ENCODE peak calls at places on chromosomes 1 and 21, in ten cellular contexts. N, Q, S, W, P, C, J, X, I and V are unnamed samples. For H3K4me1, the result is how much of the 10 kb centered on the place peaks cover.

GRCh38 chr1:107530543-107530942 is 389.7 kb downstream of the NTNG1 start:
- DNase-seq in J (peak), W (no peak), I (no peak), X (no peak), P (no peak), S (peak), N (no peak), C (no peak), Q (no peak), V (no peak)

GRCh38 chr1:218384576-218384975 is 39.4 kb downstream of the TGFB2 start:
- DNase-seq in W (no peak), I (peak), J (no peak), X (no peak), P (no peak), S (no peak), N (no peak), C (no peak), Q (peak), V (peak)

GRCh38 chr1:231091853-231092301 is 51.8 kb upstream of the FAM89A start:
- DNase-seq in Q (peak), S (peak), C (peak), P (no peak), I (peak), N (no peak), W (peak), X (no peak), J (no peak), V (peak)

GRCh38 chr1:47840338-47840737 is 156.8 kb downstream of the TRABD2B start:
- DNase-seq in S (no peak), P (no peak), Q (no peak), W (no peak), J (peak), X (no peak), C (no peak), I (no peak), N (no peak), V (peak)

GRCh38 chr1:65489481-65489880 is 69.0 kb downstream of the LEPR start:
- DNase-seq in N (no peak), J (no peak), X (no peak), C (no peak), I (no peak), Q (no peak), W (no peak), P (no peak), S (no peak), V (no peak)

GRCh38 chr1:78279051-78279450 is 211.7 kb upstream of the PTGFR start:
- DNase-seq in I (peak), Q (peak), N (no peak), J (no peak), W (no peak), S (peak), C (no peak), X (no peak), P (no peak), V (no peak)

GRCh38 chr1:228343211-228343661 is 63.4 kb downstream of the TRIM11 start:
- DNase-seq in S (no peak), P (no peak), Q (no peak), W (no peak), I (no peak), X (peak), J (peak), N (no peak), C (peak), V (no peak)

GRCh38 chr1:151166506-151166956 is 587 bp downstream of the SCNM1 start:
- DNase-seq in N (peak), J (peak), Q (peak), X (no peak), I (peak), W (no peak), C (no peak), S (peak), P (no peak), V (no peak)

GRCh38 chr1:234683856-234684632 is 74.1 kb upstream of the IRF2BP2 start:
- DNase-seq in S (peak), Q (peak), W (peak), P (peak), I (peak), N (peak), J (peak), C (no peak), X (no peak), V (peak)

GRCh38 chr1:229171934-229172333 is 99.0 kb upstream of the RAB4A start:
- DNase-seq in C (no peak), S (no peak), P (no peak), W (no peak), I (no peak), Q (no peak), J (no peak), N (no peak), X (no peak), V (no peak)

GRCh38 chr1:110125810-110126209 is 13.6 kb downstream of the UBL4B start:
- DNase-seq in X (no peak), N (no peak), C (no peak), S (no peak), J (no peak), I (no peak), Q (no peak), P (no peak), W (no peak), V (no peak)

GRCh38 chr1:192904438-192904895 is 95.6 kb downstream of the RGS2 start:
- DNase-seq in I (peak), S (peak), P (peak), Q (peak), J (no peak), X (no peak), W (no peak), N (no peak), C (no peak), V (no peak)

GRCh38 chr1:33634806-33635205 is 162.4 kb downstream of the ZSCAN20 start:
- DNase-seq in S (no peak), I (no peak), Q (peak), N (peak), X (no peak), J (no peak), P (no peak), W (peak), C (no peak), V (no peak)

GRCh38 chr1:165329104-165329503 is 27.4 kb downstream of the LMX1A start:
- DNase-seq in I (no peak), P (no peak), J (no peak), S (no peak), W (no peak), N (no peak), X (no peak), C (no peak), Q (no peak), V (no peak)

GRCh38 chr21:42980959-42981523 is 6.7 kb downstream of the PKNOX1 start:
- DNase-seq in C (no peak), P (no peak), X (no peak), J (no peak), I (no peak), N (no peak), Q (no peak), W (no peak), S (no peak), V (no peak)

GRCh38 chr21:42983869-42984268 is 9.5 kb downstream of the PKNOX1 start:
- DNase-seq in W (no peak), Q (no peak), I (no peak), N (no peak), X (no peak), P (no peak), C (no peak), S (no peak), J (no peak), V (no peak)

GRCh38 chr21:42980312-42980958 is 6.1 kb downstream of the PKNOX1 start:
- DNase-seq in X (no peak), W (no peak), P (no peak), J (no peak), N (no peak), S (no peak), Q (no peak), C (no peak), I (no peak), V (no peak)

GRCh38 chr21:42981862-42982261 is 7.5 kb downstream of the PKNOX1 start:
- DNase-seq in J (no peak), S (no peak), C (no peak), P (no peak), W (no peak), I (no peak), N (no peak), Q (no peak), X (no peak), V (no peak)

GRCh38 chr21:42983102-42983501 is 8.7 kb downstream of the PKNOX1 start:
- DNase-seq in X (no peak), I (no peak), S (no peak), J (no peak), N (no peak), Q (no peak), C (no peak), W (no peak), P (no peak), V (no peak)
- H3K27ac ChIP-seq in X (no peak), I (peak), S (no peak), J (no peak), N (no peak), Q (no peak), C (no peak), W (no peak), P (no peak), V (no peak)

DNA sequence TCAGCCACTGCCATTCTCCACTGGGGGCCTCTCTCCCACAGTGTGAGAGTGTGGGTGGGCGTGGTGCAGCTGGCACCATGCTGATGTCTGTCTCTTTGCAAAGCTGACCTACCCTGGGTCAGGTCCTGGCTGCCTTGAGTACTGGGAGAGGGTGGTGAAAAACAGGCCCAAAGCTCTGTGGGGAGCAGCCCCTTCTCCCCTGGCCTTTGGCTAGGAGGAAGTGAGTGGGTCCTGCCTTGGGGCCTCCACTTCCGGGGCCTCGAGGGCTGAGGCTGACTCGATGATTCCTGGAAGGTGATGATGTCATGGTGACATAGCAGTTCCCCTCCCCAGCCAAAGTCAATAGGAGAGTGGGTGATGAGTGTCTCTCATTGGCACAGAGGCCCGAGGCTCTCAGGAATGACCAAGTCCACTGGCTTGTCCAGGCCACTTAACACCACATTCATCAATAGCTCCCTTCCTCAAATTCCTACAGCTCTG is 53.0 kb downstream of the IER5 start:
- DNase-seq in Q (peak), I (peak), J (peak), W (no peak), C (no peak), S (peak), N (peak), X (peak), P (no peak), V (peak)
- H3K4me3 ChIP-seq in Q (no peak), I (no peak), J (no peak), W (no peak), C (no peak), S (no peak), N (no peak), X (no peak), P (no peak), V (no peak)

DNA sequence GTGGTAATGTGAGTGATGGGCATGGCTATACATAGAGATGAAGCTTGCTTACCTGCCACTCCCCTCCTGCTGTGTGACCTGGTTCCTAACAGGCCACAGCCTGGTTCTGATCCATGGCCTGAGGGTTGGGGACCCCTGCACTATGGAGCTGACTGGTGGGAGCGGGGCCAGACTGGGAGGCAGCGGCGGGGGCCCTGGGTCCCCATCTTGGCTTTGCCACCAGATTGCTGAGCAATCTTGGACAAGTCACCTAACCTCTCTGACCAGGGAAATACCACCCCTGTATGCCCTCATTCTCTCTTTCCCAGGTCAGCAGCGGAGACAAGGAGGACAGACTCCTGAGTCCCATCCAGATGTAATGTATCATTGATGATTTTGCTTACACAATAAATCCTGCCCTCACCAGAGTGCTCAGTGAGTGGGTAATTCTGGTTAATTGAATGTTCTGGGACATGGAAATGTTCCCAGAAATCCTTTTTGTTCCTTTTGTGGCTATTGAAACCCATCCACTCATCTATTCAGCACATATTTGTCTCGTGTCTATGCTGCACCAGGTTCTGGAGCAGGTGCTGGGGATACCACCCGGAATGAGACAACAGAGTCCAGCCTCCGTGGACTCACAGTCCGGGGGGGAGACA is 4.1 kb upstream of the ARHGEF10L start:
- DNase-seq in S (no peak), P (no peak), I (no peak), N (no peak), W (no peak), X (no peak), Q (no peak), J (no peak), C (no peak), V (no peak)
- H3K4me1 ChIP-seq in S (under half), P (under half), I (under half), N (under half), W (under half), X (under half), Q (under half), J (half or more), C (under half), V (under half)

GRCh38 chr1:225880210-225880584 is 2.0 kb downstream of the TMEM63A start:
- DNase-seq in C (no peak), P (no peak), I (no peak), Q (no peak), S (no peak), X (peak), W (no peak), J (no peak), N (no peak), V (no peak)
- H3K27ac ChIP-seq in C (peak), P (peak), I (no peak), Q (no peak), S (no peak), X (no peak), W (no peak), J (peak), N (no peak), V (no peak)

DNA sequence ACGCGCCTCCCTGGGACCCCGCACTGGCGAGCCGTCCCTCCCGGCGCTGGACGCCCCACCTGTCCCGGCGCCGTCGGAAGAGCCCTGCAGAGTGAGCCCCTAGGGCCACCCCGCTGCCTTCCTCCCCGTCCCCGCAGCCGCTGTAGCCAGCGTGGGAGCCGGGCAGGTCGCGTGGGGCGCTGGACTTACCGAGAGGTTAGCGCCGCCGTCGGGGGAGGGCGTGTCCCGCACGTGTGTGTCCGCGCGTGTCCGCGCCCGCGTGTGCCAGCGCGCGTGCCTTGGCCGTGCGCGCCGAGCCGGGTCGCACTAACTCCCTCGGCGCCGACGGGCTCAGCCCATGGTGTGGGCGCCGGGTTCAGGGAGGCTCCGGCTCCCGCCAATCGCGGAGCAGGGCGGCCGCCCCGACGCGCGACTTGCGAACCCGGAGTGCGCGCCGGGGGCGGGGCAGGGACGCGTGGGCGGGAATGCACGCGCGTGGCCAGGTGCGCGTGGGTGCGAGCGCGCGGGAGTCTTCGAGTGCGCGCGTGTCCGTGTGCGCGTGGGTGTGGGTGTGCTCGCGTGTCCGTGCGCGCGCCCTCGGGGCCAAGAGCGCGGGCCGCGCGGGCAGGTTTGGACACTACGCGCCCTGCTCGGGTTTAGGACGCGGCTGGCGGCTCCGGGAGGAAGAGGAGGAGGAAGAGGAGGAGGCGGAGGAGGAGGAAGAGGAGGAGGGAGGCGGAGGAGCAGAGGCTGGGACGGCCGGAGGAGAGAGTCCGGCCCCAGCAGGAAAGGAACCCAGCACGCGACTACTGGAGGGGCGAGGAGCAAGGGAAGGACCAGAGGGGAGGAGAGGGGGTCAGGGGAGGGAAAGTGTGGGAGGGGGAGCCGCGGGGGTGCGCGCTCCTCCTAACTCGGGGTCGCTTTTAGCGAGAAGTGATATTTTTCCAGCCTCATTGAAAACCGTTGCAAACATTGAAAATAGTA is 145.1 kb upstream of the ETS2 start:
- DNase-seq in S (no peak), I (no peak), W (peak), P (peak), N (no peak), Q (peak), J (no peak), C (no peak), X (peak), V (no peak)
- H3K4me3 ChIP-seq in S (peak), I (peak), W (peak), P (peak), N (no peak), Q (peak), J (peak), C (no peak), X (peak), V (peak)

GRCh38 chr1:87399701-87400100 is 71.0 kb downstream of the LMO4 start:
- DNase-seq in C (no peak), Q (no peak), W (no peak), P (no peak), I (no peak), X (no peak), J (no peak), S (no peak), N (peak), V (no peak)

GRCh38 chr1:87394462-87394861 is 65.8 kb downstream of the LMO4 start:
- DNase-seq in P (no peak), J (no peak), S (no peak), W (no peak), C (no peak), X (no peak), I (no peak), N (no peak), Q (no peak), V (no peak)

GRCh38 chr1:87402192-87403046 is 73.7 kb downstream of the LMO4 start:
- DNase-seq in P (no peak), C (no peak), J (no peak), W (no peak), I (no peak), N (no peak), X (no peak), Q (peak), S (no peak), V (no peak)

GRCh38 chr1:87399264-87399663 is 70.6 kb downstream of the LMO4 start:
- DNase-seq in S (peak), X (no peak), C (no peak), J (no peak), Q (no peak), P (no peak), N (no peak), W (no peak), I (no peak), V (no peak)

GRCh38 chr1:87398644-87399043 is 70.0 kb downstream of the LMO4 start:
- DNase-seq in S (peak), P (no peak), Q (peak), J (no peak), X (no peak), C (no peak), W (no peak), I (no peak), N (no peak), V (no peak)
- H3K4me1 ChIP-seq in S (under half), P (under half), Q (under half), J (under half), X (under half), C (under half), W (under half), I (under half), N (under half), V (under half)

GRCh38 chr1:226697151-226697575 is 41.9 kb downstream of the ITPKB start:
- DNase-seq in Q (peak), N (no peak), J (no peak), P (no peak), S (peak), X (no peak), W (no peak), C (peak), I (peak), V (no peak)

GRCh38 chr1:226699166-226699565 is 39.9 kb downstream of the ITPKB start:
- DNase-seq in I (no peak), P (no peak), N (no peak), W (no peak), Q (no peak), J (no peak), C (no peak), S (no peak), X (no peak), V (no peak)

GRCh38 chr1:226697608-226698544 is 41.2 kb downstream of the ITPKB start:
- DNase-seq in J (no peak), W (no peak), C (no peak), P (no peak), Q (no peak), S (no peak), I (no peak), N (no peak), X (no peak), V (no peak)

GRCh38 chr1:226696552-226696951 is 42.5 kb downstream of the ITPKB start:
- DNase-seq in C (no peak), Q (no peak), P (no peak), J (no peak), X (no peak), N (no peak), W (no peak), S (peak), I (peak), V (no peak)

DNA sequence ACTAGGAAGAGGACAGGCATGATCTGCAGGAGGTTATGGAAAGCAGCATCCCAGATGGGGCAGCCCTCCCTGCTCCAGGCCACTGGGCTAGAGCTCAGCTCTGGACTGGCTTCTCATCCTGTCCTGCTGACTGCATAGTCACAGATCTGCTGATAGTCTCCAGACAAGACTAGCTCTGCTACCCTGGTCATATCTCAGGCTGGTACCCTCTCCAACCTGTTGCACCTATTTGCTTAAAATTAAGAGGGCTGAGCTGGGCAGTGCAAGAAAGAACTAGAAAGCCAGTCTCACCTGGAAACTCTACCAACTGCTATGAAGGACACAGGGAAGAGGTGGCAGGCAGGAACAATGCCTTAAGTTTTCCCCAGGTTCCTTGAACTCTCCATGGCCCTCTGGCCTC is 40.4 kb downstream of the ITPKB start:
- DNase-seq in I (no peak), J (no peak), S (no peak), N (no peak), Q (no peak), C (no peak), W (no peak), P (no peak), X (no peak), V (no peak)
- H3K27ac ChIP-seq in I (no peak), J (peak), S (no peak), N (no peak), Q (no peak), C (peak), W (no peak), P (no peak), X (no peak), V (no peak)

DNA sequence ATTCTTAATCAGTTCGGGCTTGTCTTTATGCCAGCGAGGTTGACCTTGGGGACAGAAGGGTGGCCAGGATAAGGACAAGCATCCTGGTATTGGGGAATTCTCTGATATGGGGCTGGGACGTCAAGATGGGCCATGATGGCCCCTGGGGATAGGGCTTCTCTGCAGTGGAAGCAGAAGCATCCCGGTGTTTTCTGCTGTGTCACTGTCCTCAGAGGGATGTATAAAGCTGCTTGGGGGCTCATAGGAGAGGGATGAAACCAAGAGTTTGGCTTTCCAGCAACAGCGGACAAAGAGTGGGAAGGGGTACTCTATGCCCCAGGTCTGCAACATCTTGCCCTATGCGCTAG is 1.4 kb upstream of the ATP1B1 start:
- DNase-seq in I (no peak), W (no peak), C (no peak), P (no peak), J (no peak), N (no peak), Q (no peak), X (no peak), S (no peak), V (no peak)
- H3K4me3 ChIP-seq in I (no peak), W (peak), C (peak), P (peak), J (peak), N (peak), Q (peak), X (no peak), S (no peak), V (no peak)